ENCODE peak calls at places on chromosomes 5 and 9, in five cellular contexts. A is NCI-H1436; N is choroid plexus epithelial cell; G is psoas muscle; F is activated CD8-positive, alpha-beta memory T cell treated with anti-CD3 and anti-CD28 coated beads for 4 hours. R is an unnamed sample.

GRCh38 chr5:176365663-176366574 is 632 bp downstream of the ARL10 start:
- DNase-seq in A (no peak), N (peak), G (peak), F (no peak), R (peak)

GRCh38 chr5:171762016-171762415 is 23.6 kb upstream of the SMIM23 start:
- DNase-seq in A (no peak), N (no peak), G (no peak), F (no peak), R (no peak)

GRCh38 chr9:131273146-131273545 is 3.2 kb downstream of the FAM78A start:
- DNase-seq in A (no peak), N (no peak), G (peak), F (no peak), R (peak)

GRCh38 chr5:34411470-34412346 is 244.4 kb upstream of the RAI14 start:
- DNase-seq in A (no peak), N (peak), G (no peak), F (no peak), R (no peak)

GRCh38 chr5:16934669-16935068 is 1.4 kb downstream of the MYO10 start:
- DNase-seq in A (no peak), N (peak), G (no peak), F (no peak), R (no peak)

GRCh38 chr5:161089569-161089968 is 237.6 kb upstream of the ATP10B start:
- DNase-seq in A (no peak), N (no peak), G (no peak), F (no peak), R (no peak)

GRCh38 chr5:76074487-76074886 is 8.7 kb upstream of the SV2C start:
- DNase-seq in A (no peak), N (no peak), G (no peak), F (no peak), R (no peak)

GRCh38 chr5:123455640-123456039 is 32.4 kb upstream of the CEP120 start:
- DNase-seq in A (no peak), N (no peak), G (no peak), F (no peak), R (no peak)

GRCh38 chr9:134689320-134690181 is 47.9 kb downstream of the COL5A1 start:
- DNase-seq in A (no peak), N (peak), G (peak), F (no peak), R (peak)

GRCh38 chr5:141485305-141486055 is 650 bp downstream of the PCDHGC4 start:
- DNase-seq in A (no peak), N (no peak), G (peak), F (no peak), R (no peak)

GRCh38 chr9:107243757-107244156 is 39.3 kb upstream of the RAD23B start:
- DNase-seq in A (no peak), N (peak), G (no peak), F (peak), R (no peak)

GRCh38 chr5:124728331-124729307 is 17.8 kb downstream of the ZNF608 start:
- DNase-seq in A (no peak), N (no peak), G (no peak), F (no peak), R (no peak)

GRCh38 chr9:131641618-131642495 is 96.5 kb downstream of the PRRT1B start:
- DNase-seq in A (no peak), N (peak), G (no peak), F (no peak), R (no peak)

GRCh38 chr5:9201011-9201410 is 344.9 kb downstream of the SEMA5A start:
- DNase-seq in A (no peak), N (peak), G (no peak), F (no peak), R (no peak)

GRCh38 chr9:15354713-15355112 is 47.7 kb upstream of the TTC39B start:
- DNase-seq in A (no peak), N (no peak), G (no peak), F (no peak), R (no peak)

GRCh38 chr9:113151696-113152630 is 1.2 kb downstream of the SLC31A2 start:
- DNase-seq in A (no peak), N (no peak), G (no peak), F (no peak), R (peak)

GRCh38 chr5:98769006-98769255 is 4.5 kb upstream of the RGMB start:
- DNase-seq in A (no peak), N (no peak), G (peak), F (no peak), R (peak)

GRCh38 chr5:35656721-35657120 is 39.1 kb downstream of the SPEF2 start:
- DNase-seq in A (no peak), N (peak), G (no peak), F (no peak), R (no peak)

GRCh38 chr9:109751253-109751652 is 28.7 kb upstream of the PALM2AKAP2 start:
- DNase-seq in A (no peak), N (peak), G (no peak), F (no peak), R (no peak)

GRCh38 chr5:1015545-1015944 is 6.9 kb downstream of the NKD2 start:
- DNase-seq in A (no peak), N (no peak), G (peak), F (no peak), R (peak)

GRCh38 chr9:76873056-76873792 is 32.7 kb downstream of the PRUNE2 start:
- DNase-seq in A (no peak), N (peak), G (peak), F (no peak), R (no peak)

GRCh38 chr5:91865920-91866319 is 482.8 kb upstream of the ARRDC3 start:
- DNase-seq in A (no peak), N (peak), G (no peak), F (no peak), R (no peak)

GRCh38 chr5:108216890-108217289 is 165.0 kb downstream of the FBXL17 start:
- DNase-seq in A (no peak), N (peak), G (no peak), F (no peak), R (no peak)

GRCh38 chr5:95966005-95966404 is 4.4 kb upstream of the ELL2 start:
- DNase-seq in A (no peak), N (no peak), G (no peak), F (no peak), R (no peak)